ENCODE peak calls at places on chromosomes 7 and 10, in nine cellular contexts. E is BJ, K is suprapubic skin, V is A549, L is PC-9, R is lower leg skin, M is fibroblast of pulmonary artery, S is osteoblast, X is fibroblast of lung. O is an unnamed sample.

GRCh38 chr10:124152781-124153600 is 59.6 kb upstream of the CHST15 start:
- DNase-seq in E (no peak), L (peak; percentile 99), X (peak; percentile 96), S (peak; percentile 96), R (no peak), V (peak; percentile 97), M (peak; percentile 73), K (peak; percentile 57), O (no peak)

GRCh38 chr10:618229-618989 is 71.1 kb downstream of the DIP2C start:
- DNase-seq in R (no peak), X (no peak), L (no peak), M (no peak), S (no peak), V (no peak), E (no peak), K (no peak), O (no peak)

GRCh38 chr7:114402866-114403635 is 11.6 kb upstream of the FOXP2 start:
- DNase-seq in V (no peak), M (no peak), X (no peak), K (no peak), L (no peak), R (no peak), S (no peak), E (no peak), O (no peak)

GRCh38 chr7:55036958-55037357 is 18.1 kb downstream of the EGFR start:
- DNase-seq in R (no peak), M (no peak), K (no peak), V (no peak), S (no peak), E (no peak), L (no peak), X (no peak), O (no peak)

GRCh38 chr10:3465406-3465891 is 292.9 kb upstream of the PITRM1 start:
- DNase-seq in M (peak; percentile 28), S (no peak), X (no peak), L (no peak), R (no peak), K (no peak), V (no peak), E (no peak), O (no peak)

GRCh38 chr10:103080891-103081581 is 112.0 kb downstream of the NT5C2 start:
- DNase-seq in V (no peak), L (no peak), E (no peak), M (no peak), R (no peak), X (no peak), K (no peak), S (peak; percentile 84), O (no peak)

GRCh38 chr10:121975295-121976086 is 474 bp upstream of the NSMCE4A start:
- DNase-seq in V (no peak), X (no peak), R (no peak), E (no peak), S (no peak), L (no peak), K (no peak), M (no peak), O (no peak)

GRCh38 chr10:72243822-72244437 is 27.9 kb upstream of the ASCC1 start:
- DNase-seq in E (peak; percentile 92), L (peak; percentile 95), S (peak; percentile 83), M (peak; percentile 98), X (peak; percentile 79), R (peak; percentile 91), K (peak; percentile 85), V (peak; percentile 89), O (no peak)

GRCh38 chr7:99369767-99370353 is 4.7 kb upstream of the ARPC1B start:
- DNase-seq in K (no peak), V (no peak), S (peak; percentile 91), M (peak; percentile 55), E (no peak), R (no peak), L (no peak), X (peak; percentile 66), O (no peak)

GRCh38 chr10:20303453-20304152 is 487.4 kb downstream of the PLXDC2 start:
- DNase-seq in L (no peak), E (no peak), X (no peak), V (no peak), M (no peak), K (no peak), S (no peak), R (no peak), O (no peak)

GRCh38 chr10:51937736-51938135 is 238.3 kb upstream of the CSTF2T start:
- DNase-seq in M (peak; percentile 70), V (no peak), X (peak; percentile 70), K (no peak), R (no peak), S (no peak), E (no peak), L (no peak), O (no peak)

GRCh38 chr10:77789016-77789415 is 137.5 kb downstream of the DLG5 start:
- DNase-seq in K (no peak), E (no peak), R (no peak), L (no peak), M (no peak), S (no peak), V (no peak), X (no peak), O (no peak)

GRCh38 chr7:116610210-116610609 is 61.8 kb upstream of the MET start:
- DNase-seq in V (no peak), M (peak; percentile 75), R (no peak), E (peak; percentile 29), L (peak; percentile 76), X (peak; percentile 89), S (no peak), K (no peak), O (no peak)

GRCh38 chr10:124211921-124212320 is 118.5 kb upstream of the CHST15 start:
- DNase-seq in E (no peak), X (peak; percentile 70), K (no peak), L (no peak), S (peak; percentile 11), R (no peak), V (no peak), M (no peak), O (no peak)

GRCh38 chr7:37448057-37448636 is 517 bp downstream of the ELMO1 start:
- DNase-seq in X (no peak), R (no peak), M (no peak), S (peak; percentile 71), K (peak; percentile 68), E (no peak), V (peak; percentile 10), L (no peak), O (no peak)

GRCh38 chr10:130805635-130806030 is 505.9 kb downstream of the TCERG1L start:
- DNase-seq in S (no peak), X (no peak), K (no peak), R (no peak), E (no peak), M (no peak), L (no peak), V (no peak), O (no peak)

GRCh38 chr10:126928252-126928651 is 23.0 kb downstream of the DOCK1 start:
- DNase-seq in S (no peak), M (no peak), X (no peak), L (no peak), R (no peak), K (no peak), V (no peak), E (no peak), O (peak; percentile 17)
- TF ChIP-seq CTCF in S (no peak), M (no peak), X (no peak), L (no peak), R (no peak), K (no peak), V (no peak), E (no peak), O (no peak)

GRCh38 chr7:148563583-148564274 is 26.8 kb upstream of the C7orf33 start:
- DNase-seq in X (no peak), S (no peak), L (no peak), E (no peak), R (no peak), M (no peak), V (no peak), K (no peak), O (no peak)
- H3K4me3 ChIP-seq in X (no peak overlapping the region), S (no peak overlapping the region), L (no peak overlapping the region), E (no peak overlapping the region), R (no peak overlapping the region), M (no peak overlapping the region), V (no peak overlapping the region), K (no peak overlapping the region), O (no peak overlapping the region)

GRCh38 chr7:121510302-121510701 is 114.2 kb upstream of the FAM3C start:
- DNase-seq in K (no peak), E (no peak), S (no peak), R (no peak), X (no peak), L (no peak), V (no peak), M (no peak), O (no peak)
- TF ChIP-seq CTCF in K (no peak), E (no peak), S (no peak), R (no peak), X (no peak), L (no peak), V (no peak), M (no peak), O (no peak)

GRCh38 chr7:139704308-139704879 is 73.4 kb downstream of the HIPK2 start:
- DNase-seq in L (no peak), M (no peak), K (no peak), R (no peak), S (peak; percentile 62), E (no peak), X (no peak), V (no peak), O (no peak)
- H3K4me3 ChIP-seq in L (no peak overlapping the region), M (no peak overlapping the region), K (no peak overlapping the region), R (no peak overlapping the region), S (no peak overlapping the region), E (no peak overlapping the region), X (no peak overlapping the region), V (no peak overlapping the region), O (no peak overlapping the region)

GRCh38 chr7:6559896-6560295 is 8.6 kb upstream of the GRID2IP start:
- DNase-seq in E (no peak), K (no peak), V (no peak), X (no peak), S (no peak), L (no peak), M (no peak), R (no peak), O (no peak)

GRCh38 chr7:6558837-6559236 is 7.6 kb upstream of the GRID2IP start:
- DNase-seq in L (no peak), R (no peak), V (peak; percentile 87), X (peak; percentile 25), K (no peak), M (peak; percentile 47), E (no peak), S (no peak), O (no peak)

GRCh38 chr7:6553460-6554044 is 2.3 kb upstream of the GRID2IP start:
- DNase-seq in R (no peak), L (no peak), E (no peak), M (no peak), V (no peak), S (peak; percentile 73), X (no peak), K (no peak), O (no peak)

GRCh38 chr7:6554848-6555247 is 3.6 kb upstream of the GRID2IP start:
- DNase-seq in E (no peak), S (no peak), V (no peak), R (no peak), M (no peak), L (no peak), X (no peak), K (no peak), O (no peak)

GRCh38 chr7:6556196-6556595 is 4.9 kb upstream of the GRID2IP start:
- DNase-seq in V (no peak), M (no peak), E (no peak), S (no peak), K (no peak), R (no peak), L (no peak), X (no peak), O (no peak)
- TF ChIP-seq CTCF in V (peak; percentile 8), M (no peak), E (no peak), S (no peak), K (no peak), R (no peak), L (peak; percentile 71), X (no peak), O (no peak)

GRCh38 chr10:56222237-56222636 is 138.8 kb downstream of the ZWINT start:
- DNase-seq in K (no peak), S (no peak), M (no peak), V (no peak), E (no peak), R (no peak), L (no peak), X (no peak), O (no peak)
- H3K4me3 ChIP-seq in K (no peak overlapping the region), S (no peak overlapping the region), M (no peak overlapping the region), V (no peak overlapping the region), E (no peak overlapping the region), R (no peak overlapping the region), L (no peak overlapping the region), X (no peak overlapping the region), O (no peak overlapping the region)